ENCODE peak calls at places on chromosomes 1 and 21, in six cellular contexts. M, J, D, S, F and Q are unnamed samples.

GRCh38 chr21:43597052-43597451 is 62.2 kb downstream of the HSF2BP start:
- DNase-seq in M (peak; percentile 88), D (no peak), S (no peak), F (no peak), J (no peak), Q (no peak)

GRCh38 chr1:19894218-19894617 is 12.0 kb downstream of the OTUD3 start:
- DNase-seq in F (no peak), S (no peak), M (no peak), J (no peak), D (no peak), Q (no peak)

GRCh38 chr1:204001166-204001901 is 71.6 kb upstream of the SOX13 start:
- DNase-seq in D (no peak), J (no peak), S (no peak), M (no peak), F (no peak), Q (no peak)

GRCh38 chr1:18529714-18530113 is 49.0 kb downstream of the KLHDC7A start:
- DNase-seq in S (no peak), D (no peak), F (no peak), J (peak; percentile 18), M (no peak), Q (no peak)

GRCh38 chr1:185280589-185280988 is 36.5 kb downstream of the IVNS1ABP start:
- DNase-seq in M (no peak), D (no peak), J (no peak), S (no peak), F (no peak), Q (no peak)

GRCh38 chr21:37673801-37674575 is 242.3 kb downstream of the KCNJ6 start:
- DNase-seq in J (no peak), M (no peak), S (no peak), D (no peak), F (no peak), Q (no peak)

GRCh38 chr1:203440780-203441179 is 34.8 kb upstream of the PRELP start:
- DNase-seq in S (no peak), M (peak; percentile 72), D (peak; percentile 55), F (peak; percentile 81), J (peak; percentile 74), Q (peak; percentile 84)

GRCh38 chr1:57468661-57469523 is 45.0 kb upstream of the DAB1 start:
- DNase-seq in D (no peak), F (no peak), M (peak; percentile 76), S (no peak), J (no peak), Q (no peak)

GRCh38 chr1:42145190-42145716 is 8.0 kb upstream of the GUCA2B start:
- DNase-seq in F (no peak), D (no peak), J (peak; percentile 42), M (no peak), S (no peak), Q (no peak)

GRCh38 chr1:226429051-226429461 is 21.2 kb upstream of the PARP1 start:
- DNase-seq in F (no peak), M (no peak), J (no peak), D (no peak), S (no peak), Q (no peak)

GRCh38 chr1:173364827-173365226 is 112.3 kb upstream of the PRDX6 start:
- DNase-seq in J (no peak), M (no peak), S (no peak), F (no peak), D (peak; percentile 8), Q (no peak)

GRCh38 chr1:220895412-220895946 is 16.2 kb downstream of the HLX start:
- DNase-seq in J (no peak), D (peak; percentile 44), M (no peak), S (no peak), F (no peak), Q (no peak)

GRCh38 chr1:29991025-29991424 is 732.4 kb downstream of the MATN1 start:
- DNase-seq in J (no peak), S (no peak), D (peak; percentile 64), F (no peak), M (no peak), Q (no peak)

DNA sequence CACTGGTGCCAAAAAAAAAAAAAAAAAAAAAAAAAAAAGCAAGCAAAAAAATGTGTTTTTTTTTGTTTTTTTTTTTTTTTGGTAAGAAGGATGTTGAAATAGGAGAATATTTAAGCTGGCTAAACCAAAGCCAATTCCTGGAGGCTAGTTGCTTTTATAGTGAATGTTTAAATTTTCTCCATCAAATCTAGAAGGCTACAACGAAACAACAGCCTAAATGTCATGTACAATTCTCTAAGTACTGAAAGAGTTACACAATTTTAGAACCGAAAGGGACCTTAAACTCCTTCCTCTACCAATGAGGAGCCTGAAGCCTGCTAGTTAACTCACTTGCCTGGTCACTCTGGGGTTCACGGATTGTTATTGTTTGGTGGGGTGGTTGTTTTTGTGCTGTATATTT is 3.5 kb downstream of the WLS start:
- DNase-seq in S (no peak), J (no peak), D (peak; percentile 19), M (peak; percentile 41), F (no peak), Q (no peak)
- H3K4me3 ChIP-seq in S (peak overlapping the region; percentile 80), J (peak overlapping the region; percentile 2), D (peak overlapping the region; percentile 91), M (peak overlapping the region; percentile 14), F (no peak overlapping the region), Q (no peak overlapping the region)

DNA sequence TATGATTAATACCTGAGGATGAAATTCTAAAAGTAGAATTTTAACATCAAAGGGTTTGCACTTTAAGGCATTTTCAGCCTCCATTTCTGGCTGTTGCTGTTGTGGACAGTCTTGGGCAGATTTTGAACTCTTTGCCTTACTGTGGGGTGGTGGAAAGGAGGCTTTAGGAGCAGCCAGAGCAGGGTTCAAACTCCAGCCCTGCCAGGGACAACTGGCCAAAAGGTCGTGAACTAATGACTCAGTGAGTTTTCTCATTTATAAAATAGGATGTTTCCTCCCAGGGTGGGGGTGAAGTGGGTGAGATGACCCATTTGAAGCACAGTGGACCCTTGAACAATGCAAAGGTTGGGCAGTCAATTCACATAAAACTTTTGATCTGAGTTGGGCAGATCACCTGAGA is 36.7 kb downstream of the MAPKAPK2 start:
- DNase-seq in J (peak; percentile 6), F (no peak), D (no peak), S (no peak), M (no peak), Q (no peak)
- H3K27ac ChIP-seq in J (no peak overlapping the region), F (no peak overlapping the region), D (no peak overlapping the region), S (no peak overlapping the region), M (no peak overlapping the region), Q (peak overlapping the region; percentile 37)

DNA sequence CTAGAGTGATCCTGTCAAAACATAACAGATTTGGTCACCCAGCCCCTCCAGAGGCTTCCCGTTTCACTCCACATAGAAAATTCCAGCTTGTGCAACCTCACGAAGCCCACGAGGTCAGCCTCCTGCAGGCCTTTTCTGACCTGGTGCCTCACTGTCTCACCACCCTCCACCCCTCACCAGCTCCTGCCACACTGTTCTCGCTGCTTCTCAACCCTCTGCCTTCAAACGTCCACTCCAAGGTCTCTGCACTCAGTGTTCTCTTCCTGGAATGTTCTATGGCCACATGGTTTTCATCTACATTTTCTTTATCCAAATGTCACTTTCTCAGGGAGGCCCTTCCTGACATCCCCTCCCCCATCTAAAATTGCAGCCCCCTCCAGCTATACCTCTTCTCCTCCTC is 178.9 kb downstream of the DHRS3 start:
- DNase-seq in S (no peak), F (no peak), J (no peak), M (no peak), D (no peak), Q (no peak)
- TF ChIP-seq CTCF in S (no peak), F (no peak), J (no peak), M (no peak), D (no peak), Q (no peak)

DNA sequence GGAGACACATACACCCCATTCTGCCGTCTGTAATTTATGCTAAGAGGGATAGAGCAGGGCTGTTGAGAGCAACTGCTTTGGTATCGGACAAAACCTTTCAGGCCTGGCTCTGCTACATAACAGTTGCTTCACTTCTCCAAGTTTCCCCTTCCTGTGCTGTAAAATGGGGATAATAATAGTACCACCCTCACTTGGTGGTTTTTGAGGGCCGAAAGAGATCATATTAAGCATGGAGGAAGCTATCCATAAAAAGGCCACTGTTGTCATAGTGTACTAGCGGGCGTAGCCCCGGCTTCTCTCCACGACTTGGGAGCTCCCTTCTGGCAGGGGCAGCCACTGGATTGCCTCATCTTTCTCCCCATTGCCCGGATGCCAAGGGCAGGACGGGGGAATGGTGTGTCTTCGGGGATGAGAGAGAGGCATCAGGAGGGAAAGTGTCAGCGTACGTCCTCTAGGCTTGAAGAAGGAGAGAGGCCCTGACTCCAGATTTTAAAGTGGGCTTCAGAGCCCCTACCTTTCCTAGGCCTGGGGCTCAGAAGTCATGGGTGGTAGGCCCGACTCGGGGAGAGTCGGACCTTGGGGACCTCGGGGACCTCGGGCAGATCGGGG is 580 bp upstream of the MFSD2A start:
- DNase-seq in M (no peak), J (no peak), D (no peak), S (no peak), F (no peak), Q (peak; percentile 57)
- H3K4me3 ChIP-seq in M (no peak overlapping the region), J (peak overlapping the region; percentile 69), D (no peak overlapping the region), S (peak overlapping the region; percentile 70), F (peak overlapping the region; percentile 49), Q (peak overlapping the region; percentile 65)

GRCh38 chr1:93678966-93679480 is 2.6 kb downstream of the BCAR3 start:
- DNase-seq in J (no peak), S (no peak), F (no peak), D (no peak), M (no peak), Q (no peak)

GRCh38 chr1:93678491-93678890 is 3.1 kb downstream of the BCAR3 start:
- DNase-seq in M (peak; percentile 77), F (no peak), S (no peak), D (no peak), J (no peak), Q (no peak)

GRCh38 chr1:93680121-93681094 is 1.2 kb downstream of the BCAR3 start:
- DNase-seq in J (peak; percentile 89), S (peak; percentile 63), F (peak; percentile 79), M (peak; percentile 91), D (peak; percentile 93), Q (peak; percentile 78)

GRCh38 chr1:93681095-93681548 is 515 bp downstream of the BCAR3 start:
- DNase-seq in S (no peak), F (no peak), M (peak; percentile 19), D (no peak), J (peak; percentile 69), Q (no peak)

GRCh38 chr1:93679546-93679945 is 2.1 kb downstream of the BCAR3 start:
- DNase-seq in F (no peak), M (peak; percentile 52), S (no peak), J (no peak), D (no peak), Q (no peak)
- H3K27ac ChIP-seq in F (peak overlapping the region; percentile 87), M (peak overlapping the region; percentile 78), S (peak overlapping the region; percentile 92), J (peak overlapping the region; percentile 88), D (no peak overlapping the region), Q (peak overlapping the region; percentile 6)

DNA sequence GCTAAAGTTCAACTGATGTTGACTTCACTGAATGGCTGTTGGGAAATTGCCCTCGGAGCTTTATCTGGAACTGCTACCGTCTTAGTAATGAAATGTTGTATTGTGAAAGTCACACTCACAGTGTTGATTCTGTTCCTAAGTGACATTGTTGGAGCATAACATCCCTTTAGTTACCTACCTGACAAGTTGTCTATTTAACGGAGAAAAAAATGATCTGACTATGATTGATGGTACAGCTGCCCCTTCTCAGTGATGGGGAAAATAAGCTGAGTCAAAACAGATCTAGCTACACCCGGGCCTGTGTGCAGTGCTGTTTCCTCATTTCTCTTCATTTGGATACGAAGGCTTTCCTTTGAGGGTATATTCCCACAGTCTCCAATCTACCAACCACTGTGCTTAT is 472.3 kb upstream of the BRINP3 start:
- DNase-seq in S (no peak), J (no peak), F (no peak), D (no peak), M (no peak), Q (no peak)
- TF ChIP-seq CTCF in S (no peak), J (no peak), F (no peak), D (no peak), M (no peak), Q (no peak)